ENCODE peak calls at places on chromosome 19, in seven cellular contexts. L, J, G, Y, S, F and R are unnamed samples.

GRCh38 chr19:41928754-41929535 is 696 bp upstream of the ERFL start:
- DNase-seq in J (no peak), G (no peak), L (peak; percentile 34), F (peak; percentile 62), S (no peak), Y (no peak), R (peak; percentile 81)

GRCh38 chr19:18580311-18580710 is 8.3 kb upstream of the REX1BD start:
- DNase-seq in L (no peak), G (no peak), S (no peak), J (no peak), Y (no peak), F (no peak), R (no peak)

GRCh38 chr19:55703790-55704215 is 28.8 kb downstream of the EPN1 start:
- DNase-seq in G (peak; percentile 72), J (no peak), Y (no peak), F (peak; percentile 19), L (peak; percentile 38), S (peak; percentile 66), R (no peak)

GRCh38 chr19:10309423-10309822 is at the start of gene ZGLP1:
- DNase-seq in L (no peak), J (no peak), G (no peak), F (no peak), S (no peak), Y (no peak), R (no peak)

GRCh38 chr19:46648070-46648960 is 12.3 kb upstream of the GNG8 start:
- DNase-seq in S (no peak), Y (no peak), J (no peak), F (no peak), G (no peak), L (no peak), R (no peak)

GRCh38 chr19:43353606-43354304 is at the start of gene CD177:
- DNase-seq in J (no peak), L (no peak), Y (no peak), F (no peak), S (no peak), G (no peak), R (no peak)

GRCh38 chr19:18469245-18470107 is 31.5 kb upstream of the ISYNA1 start:
- DNase-seq in Y (peak; percentile 64), L (peak; percentile 62), J (peak; percentile 66), G (peak; percentile 72), S (peak; percentile 76), F (peak; percentile 45), R (peak; percentile 43)

GRCh38 chr19:51256053-51256682 is 5.3 kb downstream of the SIGLECL1 start:
- DNase-seq in Y (no peak), L (no peak), J (no peak), G (no peak), F (no peak), S (no peak), R (peak; percentile 32)

GRCh38 chr19:30669329-30670010 is 297.3 kb downstream of the ZNF536 start:
- DNase-seq in Y (peak; percentile 56), S (peak; percentile 62), F (peak; percentile 34), L (peak; percentile 48), J (peak; percentile 12), G (peak; percentile 63), R (no peak)

GRCh38 chr19:45645631-45646344 is 6.6 kb upstream of the EML2 start:
- DNase-seq in F (peak; percentile 94), L (peak; percentile 72), S (peak; percentile 92), J (peak; percentile 80), Y (peak; percentile 85), G (peak; percentile 88), R (peak; percentile 85)

GRCh38 chr19:53977991-53978731 is 13.3 kb upstream of the CACNG6 start:
- DNase-seq in G (no peak), S (peak; percentile 92), Y (peak; percentile 78), L (no peak), J (peak; percentile 84), F (no peak), R (peak; percentile 18)

GRCh38 chr19:45173816-45174215 is 4.2 kb downstream of the TRAPPC6A start:
- DNase-seq in Y (no peak), G (no peak), J (peak; percentile 79), L (no peak), S (peak; percentile 57), F (no peak), R (no peak)

GRCh38 chr19:46610413-46610775 is 9.3 kb downstream of the CALM3 start:
- DNase-seq in S (no peak), L (no peak), F (no peak), G (no peak), J (no peak), Y (no peak), R (no peak)

GRCh38 chr19:55959996-55960675 is 12.5 kb downstream of the NLRP8 start:
- DNase-seq in J (no peak), Y (no peak), G (no peak), L (no peak), F (no peak), S (no peak), R (no peak)

GRCh38 chr19:31351212-31352193 is 2.3 kb upstream of the TSHZ3 start:
- DNase-seq in S (peak; percentile 80), F (no peak), J (peak; percentile 63), G (no peak), Y (no peak), L (no peak), R (peak; percentile 11)

GRCh38 chr19:58395220-58395978 is at the start of gene RNF225:
- DNase-seq in S (no peak), J (no peak), Y (no peak), F (no peak), L (no peak), G (no peak), R (no peak)

GRCh38 chr19:610071-610800 is 20.6 kb downstream of the HCN2 start:
- DNase-seq in L (peak; percentile 58), Y (no peak), F (peak; percentile 79), G (peak; percentile 41), S (no peak), J (no peak), R (peak; percentile 82)

GRCh38 chr19:612941-613340 is 20.4 kb downstream of the POLRMT start:
- DNase-seq in F (no peak), G (no peak), J (no peak), S (no peak), Y (no peak), L (no peak), R (no peak)

GRCh38 chr19:613732-614567 is 19.4 kb downstream of the POLRMT start:
- DNase-seq in F (no peak), G (no peak), Y (no peak), L (no peak), S (no peak), J (no peak), R (no peak)

GRCh38 chr19:610801-611505 is 21.3 kb downstream of the HCN2 start:
- DNase-seq in G (peak; percentile 38), S (peak; percentile 81), Y (peak; percentile 66), F (peak; percentile 80), J (peak; percentile 76), L (peak; percentile 69), R (peak; percentile 51)

DNA sequence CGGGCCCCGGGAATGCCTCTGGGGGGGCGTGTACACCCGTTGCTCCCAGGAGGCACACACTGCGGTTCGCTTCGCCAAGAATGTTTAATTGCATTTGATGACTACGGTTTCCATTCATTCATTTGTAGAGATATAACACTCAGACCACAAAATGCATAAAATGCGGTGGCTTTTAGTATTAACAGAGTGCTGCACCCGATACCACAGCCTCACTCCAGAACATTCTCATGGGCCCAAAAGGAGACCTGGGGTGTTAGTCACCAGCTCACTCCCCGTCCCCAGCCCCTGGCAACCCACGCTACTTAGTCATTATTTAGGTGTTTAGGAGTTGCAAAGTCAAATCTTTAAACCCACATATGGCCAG is 21.8 kb downstream of the HCN2 start:
- DNase-seq in G (no peak), L (peak; percentile 54), S (peak; percentile 98), F (no peak), Y (no peak), J (peak; percentile 96), R (peak; percentile 7)
- H3K27ac ChIP-seq in G (peak overlapping the region; percentile 67), L (peak overlapping the region; percentile 55), S (peak overlapping the region; percentile 85), F (peak overlapping the region; percentile 70), Y (no peak overlapping the region), J (peak overlapping the region; percentile 38), R (peak overlapping the region; percentile 69)

DNA sequence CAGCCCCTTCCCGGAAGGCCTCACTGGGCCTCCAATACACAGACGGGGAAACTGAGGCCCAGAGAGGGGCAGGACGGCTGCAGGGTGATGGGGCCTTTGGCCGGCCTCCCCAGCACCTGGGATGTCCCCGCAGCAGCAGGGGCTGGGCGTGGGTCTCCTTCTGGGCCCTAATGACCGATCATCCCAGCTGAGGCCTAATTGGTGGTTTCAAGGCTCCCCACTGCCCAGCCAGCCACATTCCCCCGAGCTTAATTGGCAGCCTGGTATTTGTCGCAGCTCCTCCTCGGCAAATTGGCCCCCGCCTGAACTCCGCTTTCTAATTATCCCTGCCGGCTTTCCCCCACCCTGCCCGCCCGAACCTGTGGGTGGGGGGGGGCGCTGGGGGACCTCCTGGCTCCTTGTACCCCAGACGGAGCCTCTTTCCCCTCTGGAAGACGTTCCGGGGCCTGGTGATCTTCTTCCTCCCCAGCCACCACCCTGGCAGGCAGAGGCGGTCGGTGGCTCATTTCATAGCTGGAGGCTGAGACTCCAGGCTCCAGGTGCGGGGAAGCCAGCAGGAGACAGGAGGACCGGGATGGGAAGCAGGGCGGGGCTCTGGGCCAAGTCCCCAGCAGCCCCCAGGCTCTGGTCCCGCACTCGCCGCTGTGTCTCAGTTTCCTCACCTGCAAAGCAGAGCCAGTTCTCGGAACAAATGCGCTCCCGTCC is 27.2 kb upstream of the WDR18 start:
- DNase-seq in L (no peak), S (peak; percentile 52), J (peak; percentile 36), G (no peak), F (no peak), Y (no peak), R (no peak)
- H3K4me1 ChIP-seq in L (peaks cover 18% of the 10 kb centered on the region), S (peaks cover 11% of the 10 kb centered on the region), J (peaks cover 37% of the 10 kb centered on the region), G (peaks cover 36% of the 10 kb centered on the region), F (peaks cover 19% of the 10 kb centered on the region), Y (peaks cover 17% of the 10 kb centered on the region), R (peaks cover 13% of the 10 kb centered on the region)

DNA sequence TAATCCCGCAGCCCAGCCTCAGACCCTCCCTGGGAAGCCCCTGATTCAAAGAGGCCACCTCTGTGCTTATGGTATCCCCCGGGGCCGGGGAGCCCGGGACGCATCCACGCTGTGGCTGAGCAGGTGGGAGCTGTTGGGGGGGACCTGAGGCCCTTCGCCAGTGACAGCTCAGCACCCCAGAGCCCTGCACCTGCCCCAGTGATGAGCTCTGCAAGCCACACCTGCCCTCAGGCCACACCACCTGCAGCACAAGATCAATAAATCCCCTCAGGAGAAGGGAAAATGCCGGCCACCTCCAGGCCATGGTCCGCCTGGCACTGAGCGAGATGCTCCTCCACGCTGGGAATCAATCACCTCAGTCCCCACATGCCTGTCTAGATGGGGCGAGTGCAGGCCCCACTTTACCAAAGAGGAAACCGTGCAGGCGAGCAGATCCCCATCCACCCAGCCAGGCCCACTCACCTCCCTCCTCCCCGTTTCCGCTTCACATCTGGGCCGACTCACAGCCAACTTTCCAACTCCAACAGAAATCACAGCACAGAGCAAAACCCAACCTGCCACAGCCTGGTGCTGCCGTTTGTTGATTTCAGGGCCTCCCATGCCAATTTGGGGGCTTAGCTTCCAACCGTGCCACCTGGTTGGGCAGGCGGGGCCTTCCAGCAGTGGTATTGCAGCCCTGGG is 12.8 kb downstream of the MOB3A start:
- DNase-seq in S (no peak), Y (peak; percentile 50), F (peak; percentile 84), L (peak; percentile 81), G (no peak), J (no peak), R (peak; percentile 87)
- H3K4me3 ChIP-seq in S (no peak overlapping the region), Y (peak overlapping the region; percentile 63), F (peak overlapping the region; percentile 85), L (peak overlapping the region; percentile 82), G (peak overlapping the region; percentile 6), J (no peak overlapping the region), R (peak overlapping the region; percentile 93)

DNA sequence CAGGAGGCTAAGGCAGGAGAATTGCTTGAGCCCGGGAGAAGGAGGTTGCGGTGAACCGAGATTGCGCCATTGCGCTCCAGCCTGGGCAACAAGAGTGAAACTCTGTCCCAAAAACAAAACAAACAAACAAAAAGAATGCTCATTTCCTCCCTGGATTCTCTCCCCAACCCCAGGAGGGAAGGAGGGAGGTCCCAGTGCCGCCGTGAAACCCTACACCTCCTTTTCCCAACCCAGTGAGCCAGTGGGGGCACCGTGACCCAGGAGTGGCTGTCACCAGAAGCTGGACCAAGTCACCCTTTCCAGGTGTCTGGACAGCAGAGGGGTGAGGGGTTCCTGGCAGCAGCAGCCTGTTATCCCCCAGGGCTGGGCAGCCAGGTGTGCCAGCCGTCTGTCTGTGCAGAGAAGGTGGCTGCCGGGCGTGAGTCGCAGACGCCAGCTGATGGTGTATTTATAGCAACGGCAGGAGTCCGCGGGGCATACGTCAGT is 23.5 kb downstream of the NFIC start:
- DNase-seq in L (no peak), G (peak; percentile 35), Y (no peak), F (no peak), S (peak; percentile 48), J (peak; percentile 39), R (no peak)
- H3K27ac ChIP-seq in L (no peak overlapping the region), G (peak overlapping the region; percentile 88), Y (peak overlapping the region; percentile 85), F (no peak overlapping the region), S (peak overlapping the region; percentile 37), J (no peak overlapping the region), R (no peak overlapping the region)